ENCODE peak calls at places on chromosome 20, in nine cellular contexts. V is NCI-H510A treated with DMSO at 0.1 percent for 48 hours; H is left lung; O is A172; Q is stimulated activated CD4-positive, alpha-beta T cell treated with anti-CD3 and anti-CD28 coated beads, Interleukin-15, amount 100 ng/mL, for 1 hour; Y is HFFc6; S is effector CD4-positive, alpha-beta T cell; D is WTC11; W is left ventricle myocardium inferior. X is an unnamed sample.

GRCh38 chr20:1952737-1953530 is 40.9 kb downstream of the PDYN start:
- DNase-seq in V (no peak), H (no peak), O (no peak), Q (no peak), Y (no peak), S (no peak), D (no peak), W (no peak), X (no peak)

GRCh38 chr20:38999217-38999616 is 37.1 kb downstream of the DHX35 start:
- DNase-seq in V (no peak), H (no peak), O (no peak), Q (no peak), Y (no peak), S (no peak), D (no peak), W (no peak), X (no peak)

GRCh38 chr20:59137532-59137931 is 26.1 kb upstream of the ZNF831 start:
- DNase-seq in V (no peak), H (no peak), O (no peak), Q (no peak), Y (no peak), S (no peak), D (no peak), W (peak), X (no peak)

GRCh38 chr20:31920275-31920855 is 31.5 kb downstream of the PDRG1 start:
- DNase-seq in V (no peak), H (no peak), O (no peak), Q (no peak), Y (no peak), S (no peak), D (peak), W (no peak), X (no peak)

GRCh38 chr20:11651647-11652046 is 266.0 kb upstream of the BTBD3 start:
- DNase-seq in V (no peak), H (no peak), O (no peak), Q (no peak), Y (no peak), S (no peak), D (no peak), W (no peak), X (no peak)

GRCh38 chr20:46214831-46215488 is 93.3 kb downstream of the CDH22 start:
- DNase-seq in V (no peak), H (no peak), O (peak), Q (no peak), Y (no peak), S (no peak), D (no peak), W (no peak), X (no peak)

GRCh38 chr20:11726021-11726420 is 191.7 kb upstream of the BTBD3 start:
- DNase-seq in V (no peak), H (no peak), O (no peak), Q (no peak), Y (no peak), S (no peak), D (no peak), W (no peak), X (no peak)

GRCh38 chr20:61965606-61966491 is 99.8 kb downstream of the TAF4 start:
- DNase-seq in V (no peak), H (no peak), O (no peak), Q (no peak), Y (no peak), S (no peak), D (peak), W (no peak), X (no peak)

GRCh38 chr20:2729791-2730190 is 37.2 kb downstream of the EBF4 start:
- DNase-seq in V (no peak), H (no peak), O (no peak), Q (no peak), Y (peak), S (no peak), D (no peak), W (no peak), X (no peak)

GRCh38 chr20:21613512-21613911 is 92.0 kb upstream of the PAX1 start:
- DNase-seq in V (peak), H (no peak), O (peak), Q (no peak), Y (no peak), S (no peak), D (no peak), W (no peak), X (peak)

GRCh38 chr20:31849306-31849930 is 4.0 kb upstream of the FOXS1 start:
- DNase-seq in V (peak), H (no peak), O (no peak), Q (no peak), Y (no peak), S (no peak), D (no peak), W (no peak), X (no peak)

GRCh38 chr20:19074828-19075516 is 137.5 kb upstream of the SLC24A3 start:
- DNase-seq in V (peak), H (peak), O (no peak), Q (no peak), Y (no peak), S (no peak), D (no peak), W (peak), X (no peak)

GRCh38 chr20:37562695-37563480 is 35.2 kb upstream of the BLCAP start:
- DNase-seq in V (no peak), H (no peak), O (no peak), Q (no peak), Y (no peak), S (no peak), D (no peak), W (no peak), X (no peak)

GRCh38 chr20:18263723-18264122 is 24.6 kb upstream of the ZNF133 start:
- DNase-seq in V (no peak), H (no peak), O (peak), Q (no peak), Y (no peak), S (no peak), D (no peak), W (no peak), X (peak)

GRCh38 chr20:17825251-17825691 is 125.5 kb downstream of the BANF2 start:
- DNase-seq in V (no peak), H (no peak), O (no peak), Q (no peak), Y (no peak), S (no peak), D (no peak), W (no peak), X (no peak)

GRCh38 chr20:63103402-63104311 is 96.9 kb upstream of the BHLHE23 start:
- DNase-seq in V (no peak), H (no peak), O (no peak), Q (no peak), Y (no peak), S (no peak), D (no peak), W (no peak), X (no peak)

X was measured in foreskin keratinocyte.